ENCODE peak calls at places on chromosomes 2 and 18, in four cellular contexts. One of them, this sample, is unnamed.
A peak's percentile ranks its signal among the peaks of the same experiment; 100 is the strongest.

GRCh38 chr2:10254373-10255188 is 48.1 kb upstream of the HPCAL1 start:
- DNase-seq in GM12878: no peak
- DNase-seq in K562: peak; percentile 79
- DNase-seq in SK-N-SH: peak; percentile 68
- DNase-seq in this sample: peak; percentile 11

GRCh38 chr18:10051877-10052631 is 138.2 kb downstream of the VAPA start:
- DNase-seq in SK-N-SH: no peak
- DNase-seq in K562: no peak
- DNase-seq in GM12878: no peak
- DNase-seq in this sample: no peak

GRCh38 chr2:229133155-229133772 is 137.8 kb downstream of the PID1 start:
- DNase-seq in SK-N-SH: peak; percentile 35
- DNase-seq in GM12878: no peak
- DNase-seq in K562: no peak
- DNase-seq in this sample: no peak

GRCh38 chr2:32940598-32940997 is 6.2 kb upstream of the LTBP1 start:
- DNase-seq in SK-N-SH: no peak
- DNase-seq in GM12878: no peak
- DNase-seq in K562: no peak
- DNase-seq in this sample: no peak

GRCh38 chr2:179218848-179219594 is 45.6 kb downstream of the SESTD1 start:
- DNase-seq in GM12878: peak; percentile 20
- DNase-seq in K562: peak; percentile 30
- DNase-seq in SK-N-SH: peak; percentile 48
- DNase-seq in this sample: peak; percentile 70

GRCh38 chr18:41265047-41265446 is 690.0 kb upstream of the PIK3C3 start:
- DNase-seq in GM12878: no peak
- DNase-seq in SK-N-SH: no peak
- DNase-seq in K562: no peak
- DNase-seq in this sample: no peak

GRCh38 chr18:41389936-41390667 is 564.9 kb upstream of the PIK3C3 start:
- DNase-seq in GM12878: peak; percentile 21
- DNase-seq in K562: no peak
- DNase-seq in SK-N-SH: no peak
- DNase-seq in this sample: no peak

GRCh38 chr2:2291500-2292260 is 39.4 kb downstream of the MYT1L start:
- DNase-seq in K562: peak; percentile 8
- DNase-seq in GM12878: no peak
- DNase-seq in SK-N-SH: peak; percentile 85
- DNase-seq in this sample: peak; percentile 71

GRCh38 chr2:17719562-17720371 is 33.8 kb downstream of the SMC6 start:
- DNase-seq in GM12878: no peak
- DNase-seq in SK-N-SH: peak; percentile 24
- DNase-seq in K562: peak; percentile 27
- DNase-seq in this sample: no peak

GRCh38 chr2:233990261-233990798 is 60.2 kb upstream of the SPP2 start:
- DNase-seq in SK-N-SH: no peak
- DNase-seq in GM12878: peak; percentile 38
- DNase-seq in K562: no peak
- DNase-seq in this sample: no peak

GRCh38 chr18:49045585-49045984 is 94.8 kb upstream of the SMAD7 start:
- DNase-seq in GM12878: no peak
- DNase-seq in K562: no peak
- DNase-seq in SK-N-SH: no peak
- DNase-seq in this sample: no peak

GRCh38 chr2:24885221-24886113 is 34.6 kb downstream of the ADCY3 start:
- DNase-seq in GM12878: no peak
- DNase-seq in SK-N-SH: no peak
- DNase-seq in K562: no peak
- DNase-seq in this sample: no peak

GRCh38 chr2:95008311-95008710 is 17.2 kb upstream of the MAL start:
- DNase-seq in SK-N-SH: no peak
- DNase-seq in GM12878: no peak
- DNase-seq in K562: no peak
- DNase-seq in this sample: no peak

GRCh38 chr2:157420771-157421323 is 23.0 kb downstream of the CYTIP start:
- DNase-seq in K562: no peak
- DNase-seq in SK-N-SH: no peak
- DNase-seq in GM12878: no peak
- DNase-seq in this sample: no peak

GRCh38 chr2:166269322-166269721 is 106.4 kb downstream of the SCN9A start:
- DNase-seq in SK-N-SH: no peak
- DNase-seq in K562: no peak
- DNase-seq in GM12878: no peak
- DNase-seq in this sample: no peak

GRCh38 chr2:151103551-151103950 is 158.1 kb downstream of the RBM43 start:
- DNase-seq in K562: no peak
- DNase-seq in SK-N-SH: no peak
- DNase-seq in GM12878: no peak
- DNase-seq in this sample: no peak

GRCh38 chr2:151102196-151102692 is 159.4 kb downstream of the RBM43 start:
- DNase-seq in K562: no peak
- DNase-seq in SK-N-SH: peak; percentile 28
- DNase-seq in GM12878: no peak
- DNase-seq in this sample: no peak

GRCh38 chr2:151111599-151112278 is 149.9 kb downstream of the RBM43 start:
- DNase-seq in GM12878: no peak
- DNase-seq in SK-N-SH: no peak
- DNase-seq in K562: no peak
- DNase-seq in this sample: no peak

GRCh38 chr2:151106805-151107490 is 154.7 kb downstream of the RBM43 start:
- DNase-seq in SK-N-SH: no peak
- DNase-seq in GM12878: no peak
- DNase-seq in K562: no peak
- DNase-seq in this sample: no peak
- TF ChIP-seq USF1 in SK-N-SH: no peak
- TF ChIP-seq USF1 in GM12878: no peak
- TF ChIP-seq USF1 in K562: no peak
- TF ChIP-seq USF1 in this sample: no peak

DNA sequence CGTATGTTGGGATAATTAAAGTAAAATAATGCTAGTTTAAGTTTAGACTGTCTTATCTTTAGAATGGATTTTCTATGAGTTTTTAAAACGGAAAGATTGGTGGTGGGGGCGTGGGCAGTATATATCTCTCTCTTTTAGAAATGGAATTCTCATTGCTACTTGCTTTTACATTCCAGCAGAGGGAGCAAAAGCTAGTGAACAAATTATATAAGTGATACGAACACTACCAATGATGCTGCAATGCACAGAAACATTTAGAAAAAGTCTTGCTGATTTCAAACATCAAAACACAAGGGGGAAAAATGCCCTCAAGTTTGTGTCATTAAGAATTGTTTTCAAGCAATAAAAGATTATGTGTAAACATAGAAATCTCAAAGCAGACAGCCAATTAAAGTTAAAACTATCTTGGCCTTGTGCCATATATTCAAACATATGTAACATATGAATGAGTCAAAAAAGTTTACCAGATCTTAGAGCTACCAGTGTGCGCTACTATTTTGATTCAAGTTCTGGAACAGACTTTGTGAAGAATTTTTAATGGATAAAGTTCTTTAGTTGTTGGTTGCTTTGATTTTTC is 296.3 kb upstream of the KCNJ3 start:
- DNase-seq in GM12878: no peak
- DNase-seq in SK-N-SH: peak; percentile 16
- DNase-seq in K562: no peak
- DNase-seq in this sample: no peak
- TF ChIP-seq CTCF in GM12878: peak; percentile 26
- TF ChIP-seq CTCF in SK-N-SH: peak; percentile 70
- TF ChIP-seq CTCF in K562: no peak
- TF ChIP-seq CTCF in this sample: no peak

DNA sequence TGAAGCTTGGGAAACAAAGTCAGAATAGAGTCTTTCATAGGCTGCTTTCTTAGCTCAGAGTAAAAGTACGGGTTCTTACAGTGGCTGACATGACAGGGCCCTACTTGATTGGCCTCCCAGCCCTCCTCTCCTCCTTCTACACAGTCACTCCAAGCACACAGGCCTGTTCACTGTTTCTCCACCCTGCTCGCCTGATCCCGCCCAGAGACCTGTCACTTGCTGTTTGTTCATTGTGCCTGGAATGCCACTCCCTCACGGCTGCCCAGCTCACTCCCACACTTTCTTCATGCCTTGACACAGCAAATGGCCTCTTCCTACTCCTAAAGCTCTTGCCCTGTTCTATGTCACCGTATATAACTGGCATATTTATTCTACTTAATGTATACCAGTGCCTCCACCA is 104.8 kb downstream of the MAP4K4 start:
- DNase-seq in SK-N-SH: no peak
- DNase-seq in K562: no peak
- DNase-seq in GM12878: no peak
- DNase-seq in this sample: no peak
- TF ChIP-seq USF1 in SK-N-SH: no peak
- TF ChIP-seq USF1 in K562: no peak
- TF ChIP-seq USF1 in GM12878: no peak
- TF ChIP-seq USF1 in this sample: no peak

DNA sequence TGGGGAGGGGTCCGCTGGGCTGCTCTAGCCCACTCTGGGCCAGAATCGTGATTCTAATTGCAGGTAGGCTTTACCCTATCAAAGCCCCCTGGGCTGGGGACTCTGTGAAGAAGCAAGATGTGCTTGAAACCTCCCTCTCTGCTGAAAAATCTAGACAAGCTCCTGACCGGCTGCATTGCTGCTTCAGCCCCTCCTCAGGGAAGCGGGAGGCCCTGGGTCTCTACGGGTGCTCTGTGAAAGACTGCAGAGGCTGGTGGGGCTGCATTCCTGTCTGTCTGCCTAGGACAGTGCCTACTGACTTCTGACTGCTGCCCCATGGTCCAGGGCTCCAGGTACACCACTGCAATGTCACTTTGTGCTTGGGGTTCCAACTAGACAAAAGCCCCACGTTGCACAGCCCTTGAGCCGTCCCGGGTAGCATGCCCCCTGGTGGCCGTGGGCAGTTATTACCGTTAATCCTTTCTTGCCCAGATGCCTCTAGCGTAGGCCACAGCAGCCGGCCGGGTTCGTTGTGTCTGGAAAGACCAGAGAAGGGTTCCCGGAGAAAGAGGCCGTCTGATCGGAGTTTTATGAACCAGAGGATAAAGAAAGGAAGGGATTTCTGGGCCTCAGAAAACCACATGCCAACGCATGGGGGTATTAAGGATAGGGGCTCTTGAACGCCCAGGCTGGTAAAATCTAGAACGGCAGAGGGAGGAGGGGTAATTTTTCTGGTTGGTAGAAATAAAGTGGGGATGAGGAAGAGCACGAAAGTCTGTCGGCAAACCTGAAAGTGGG is 15.9 kb upstream of the C1QL2 start:
- DNase-seq in SK-N-SH: peak; percentile 72
- DNase-seq in K562: peak; percentile 76
- DNase-seq in GM12878: no peak
- DNase-seq in this sample: peak; percentile 81
- TF ChIP-seq CTCF in SK-N-SH: peak; percentile 78
- TF ChIP-seq CTCF in K562: peak; percentile 86
- TF ChIP-seq CTCF in GM12878: peak; percentile 88
- TF ChIP-seq CTCF in this sample: peak; percentile 91

GRCh38 chr2:101854877-101855276 is 136.9 kb upstream of the IL1R2 start:
- DNase-seq in K562: no peak
- DNase-seq in GM12878: no peak
- DNase-seq in SK-N-SH: no peak
- DNase-seq in this sample: no peak
- TF ChIP-seq USF1 in K562: no peak
- TF ChIP-seq USF1 in GM12878: no peak
- TF ChIP-seq USF1 in SK-N-SH: no peak
- TF ChIP-seq USF1 in this sample: no peak

GRCh38 chr18:23243178-23243577 is 107.9 kb downstream of the CABLES1 start:
- DNase-seq in GM12878: no peak
- DNase-seq in K562: no peak
- DNase-seq in SK-N-SH: no peak
- DNase-seq in this sample: peak; percentile 41
- TF ChIP-seq CTCF in GM12878: no peak
- TF ChIP-seq CTCF in K562: peak; percentile 14
- TF ChIP-seq CTCF in SK-N-SH: no peak
- TF ChIP-seq CTCF in this sample: no peak

GRCh38 chr2:122481717-122482116 is 726.3 kb downstream of the TSN start:
- DNase-seq in K562: no peak
- DNase-seq in GM12878: no peak
- DNase-seq in SK-N-SH: no peak
- DNase-seq in this sample: no peak

GRCh38 chr2:122481244-122481622 is 725.8 kb downstream of the TSN start:
- DNase-seq in SK-N-SH: no peak
- DNase-seq in GM12878: no peak
- DNase-seq in K562: no peak
- DNase-seq in this sample: no peak

GRCh38 chr2:122478773-122479172 is 723.3 kb downstream of the TSN start:
- DNase-seq in SK-N-SH: no peak
- DNase-seq in K562: no peak
- DNase-seq in GM12878: no peak
- DNase-seq in this sample: no peak

GRCh38 chr2:122480381-122481243 is 725.2 kb downstream of the TSN start:
- DNase-seq in SK-N-SH: no peak
- DNase-seq in K562: no peak
- DNase-seq in GM12878: no peak
- DNase-seq in this sample: no peak

DNA sequence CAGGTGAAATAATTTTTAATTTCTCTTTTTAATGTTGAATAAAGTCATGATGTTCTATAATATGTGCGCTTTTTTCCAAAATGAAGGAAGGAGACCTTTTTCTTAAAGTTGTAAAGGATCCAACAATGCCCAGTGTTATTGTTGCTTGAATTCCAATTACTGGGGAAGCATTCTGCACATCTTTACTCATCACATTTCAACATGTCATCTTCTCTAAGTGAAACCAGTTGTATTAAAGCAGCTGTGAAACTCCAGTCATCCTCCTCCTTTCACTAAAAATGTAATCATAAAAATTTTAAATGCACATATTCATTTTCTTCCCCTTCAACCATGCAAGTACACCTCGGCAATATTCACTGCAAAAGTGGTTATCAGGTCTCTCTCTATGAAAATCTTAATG is 722.7 kb downstream of the TSN start:
- DNase-seq in K562: no peak
- DNase-seq in SK-N-SH: no peak
- DNase-seq in GM12878: no peak
- DNase-seq in this sample: no peak
- TF ChIP-seq USF1 in K562: no peak
- TF ChIP-seq USF1 in SK-N-SH: no peak
- TF ChIP-seq USF1 in GM12878: no peak
- TF ChIP-seq USF1 in this sample: no peak